ENCODE peak calls at places on chromosomes 4 and X, in seven cellular contexts. One of them, this sample, is unnamed.

GRCh38 chr4:101678180-101678579 is 112.3 kb upstream of the BANK1 start:
- DNase-seq in pulmonary artery endothelial cell: no peak
- DNase-seq in breast epithelium: no peak
- DNase-seq in activated gamma-delta T cell treated with anti-CD3 and anti-CD28 coated beads, Interleukin-2, amount 50 U/mL, for 16 hours: no peak
- DNase-seq in stimulated activated CD8-positive, alpha-beta memory T cell treated with anti-CD3 and anti-CD28 coated beads, Interleukin-2, amount 100 ng/mL, for 48 hours: no peak
- DNase-seq in NAMALWA: no peak
- DNase-seq in A549: peak
- DNase-seq in this sample: no peak

GRCh38 chr4:88033309-88033708 is 25.9 kb downstream of the PKD2 start:
- DNase-seq in stimulated activated CD8-positive, alpha-beta memory T cell treated with anti-CD3 and anti-CD28 coated beads, Interleukin-2, amount 100 ng/mL, for 48 hours: no peak
- DNase-seq in NAMALWA: peak
- DNase-seq in breast epithelium: no peak
- DNase-seq in A549: peak
- DNase-seq in pulmonary artery endothelial cell: peak
- DNase-seq in activated gamma-delta T cell treated with anti-CD3 and anti-CD28 coated beads, Interleukin-2, amount 50 U/mL, for 16 hours: no peak
- DNase-seq in this sample: peak

GRCh38 chr4:120682981-120683380 is 239.5 kb downstream of the PRDM5 start:
- DNase-seq in A549: no peak
- DNase-seq in stimulated activated CD8-positive, alpha-beta memory T cell treated with anti-CD3 and anti-CD28 coated beads, Interleukin-2, amount 100 ng/mL, for 48 hours: no peak
- DNase-seq in pulmonary artery endothelial cell: no peak
- DNase-seq in activated gamma-delta T cell treated with anti-CD3 and anti-CD28 coated beads, Interleukin-2, amount 50 U/mL, for 16 hours: no peak
- DNase-seq in breast epithelium: no peak
- DNase-seq in NAMALWA: no peak
- DNase-seq in this sample: no peak

GRCh38 chr4:189131131-189131530 is 809.5 kb upstream of the FRG1 start:
- DNase-seq in pulmonary artery endothelial cell: no peak
- DNase-seq in breast epithelium: no peak
- DNase-seq in A549: no peak
- DNase-seq in NAMALWA: no peak
- DNase-seq in stimulated activated CD8-positive, alpha-beta memory T cell treated with anti-CD3 and anti-CD28 coated beads, Interleukin-2, amount 100 ng/mL, for 48 hours: no peak
- DNase-seq in activated gamma-delta T cell treated with anti-CD3 and anti-CD28 coated beads, Interleukin-2, amount 50 U/mL, for 16 hours: no peak
- DNase-seq in this sample: no peak

GRCh38 chrX:85037114-85037513 is 33.4 kb downstream of the APOOL start:
- DNase-seq in NAMALWA: no peak
- DNase-seq in breast epithelium: no peak
- DNase-seq in stimulated activated CD8-positive, alpha-beta memory T cell treated with anti-CD3 and anti-CD28 coated beads, Interleukin-2, amount 100 ng/mL, for 48 hours: no peak
- DNase-seq in A549: no peak
- DNase-seq in pulmonary artery endothelial cell: no peak
- DNase-seq in activated gamma-delta T cell treated with anti-CD3 and anti-CD28 coated beads, Interleukin-2, amount 50 U/mL, for 16 hours: no peak
- DNase-seq in this sample: no peak

GRCh38 chr4:85177092-85177491 is 210.6 kb upstream of the WDFY3 start:
- DNase-seq in activated gamma-delta T cell treated with anti-CD3 and anti-CD28 coated beads, Interleukin-2, amount 50 U/mL, for 16 hours: no peak
- DNase-seq in breast epithelium: no peak
- DNase-seq in NAMALWA: no peak
- DNase-seq in stimulated activated CD8-positive, alpha-beta memory T cell treated with anti-CD3 and anti-CD28 coated beads, Interleukin-2, amount 100 ng/mL, for 48 hours: no peak
- DNase-seq in A549: no peak
- DNase-seq in pulmonary artery endothelial cell: no peak
- DNase-seq in this sample: no peak

GRCh38 chr4:179196511-179196910 is 1754.3 kb upstream of the AGA start:
- DNase-seq in stimulated activated CD8-positive, alpha-beta memory T cell treated with anti-CD3 and anti-CD28 coated beads, Interleukin-2, amount 100 ng/mL, for 48 hours: no peak
- DNase-seq in pulmonary artery endothelial cell: no peak
- DNase-seq in activated gamma-delta T cell treated with anti-CD3 and anti-CD28 coated beads, Interleukin-2, amount 50 U/mL, for 16 hours: no peak
- DNase-seq in breast epithelium: no peak
- DNase-seq in A549: no peak
- DNase-seq in NAMALWA: no peak
- DNase-seq in this sample: no peak

GRCh38 chr4:71290074-71290473 is 48.7 kb upstream of the SLC4A4 start:
- DNase-seq in pulmonary artery endothelial cell: no peak
- DNase-seq in A549: no peak
- DNase-seq in breast epithelium: no peak
- DNase-seq in stimulated activated CD8-positive, alpha-beta memory T cell treated with anti-CD3 and anti-CD28 coated beads, Interleukin-2, amount 100 ng/mL, for 48 hours: no peak
- DNase-seq in activated gamma-delta T cell treated with anti-CD3 and anti-CD28 coated beads, Interleukin-2, amount 50 U/mL, for 16 hours: no peak
- DNase-seq in NAMALWA: no peak
- DNase-seq in this sample: no peak

GRCh38 chrX:3532571-3532970 is 180.9 kb downstream of the PRKX start:
- DNase-seq in breast epithelium: no peak
- DNase-seq in activated gamma-delta T cell treated with anti-CD3 and anti-CD28 coated beads, Interleukin-2, amount 50 U/mL, for 16 hours: no peak
- DNase-seq in pulmonary artery endothelial cell: no peak
- DNase-seq in A549: no peak
- DNase-seq in stimulated activated CD8-positive, alpha-beta memory T cell treated with anti-CD3 and anti-CD28 coated beads, Interleukin-2, amount 100 ng/mL, for 48 hours: no peak
- DNase-seq in NAMALWA: no peak
- DNase-seq in this sample: no peak

GRCh38 chr4:80184791-80185756 is 12.2 kb upstream of the PRDM8 start:
- DNase-seq in breast epithelium: no peak
- DNase-seq in A549: no peak
- DNase-seq in stimulated activated CD8-positive, alpha-beta memory T cell treated with anti-CD3 and anti-CD28 coated beads, Interleukin-2, amount 100 ng/mL, for 48 hours: no peak
- DNase-seq in NAMALWA: peak
- DNase-seq in activated gamma-delta T cell treated with anti-CD3 and anti-CD28 coated beads, Interleukin-2, amount 50 U/mL, for 16 hours: no peak
- DNase-seq in pulmonary artery endothelial cell: no peak
- DNase-seq in this sample: no peak

GRCh38 chr4:7752649-7753048 is 187.0 kb downstream of the AFAP1 start:
- DNase-seq in A549: no peak
- DNase-seq in stimulated activated CD8-positive, alpha-beta memory T cell treated with anti-CD3 and anti-CD28 coated beads, Interleukin-2, amount 100 ng/mL, for 48 hours: no peak
- DNase-seq in activated gamma-delta T cell treated with anti-CD3 and anti-CD28 coated beads, Interleukin-2, amount 50 U/mL, for 16 hours: no peak
- DNase-seq in pulmonary artery endothelial cell: no peak
- DNase-seq in NAMALWA: no peak
- DNase-seq in breast epithelium: no peak
- DNase-seq in this sample: no peak

GRCh38 chr4:566035-566434 is 10.1 kb downstream of the TMEM271 start:
- DNase-seq in NAMALWA: no peak
- DNase-seq in pulmonary artery endothelial cell: no peak
- DNase-seq in A549: no peak
- DNase-seq in activated gamma-delta T cell treated with anti-CD3 and anti-CD28 coated beads, Interleukin-2, amount 50 U/mL, for 16 hours: no peak
- DNase-seq in breast epithelium: no peak
- DNase-seq in stimulated activated CD8-positive, alpha-beta memory T cell treated with anti-CD3 and anti-CD28 coated beads, Interleukin-2, amount 100 ng/mL, for 48 hours: no peak
- DNase-seq in this sample: no peak

GRCh38 chrX:136488706-136489105 is 959 bp downstream of the BRS3 start:
- DNase-seq in activated gamma-delta T cell treated with anti-CD3 and anti-CD28 coated beads, Interleukin-2, amount 50 U/mL, for 16 hours: no peak
- DNase-seq in breast epithelium: no peak
- DNase-seq in stimulated activated CD8-positive, alpha-beta memory T cell treated with anti-CD3 and anti-CD28 coated beads, Interleukin-2, amount 100 ng/mL, for 48 hours: no peak
- DNase-seq in pulmonary artery endothelial cell: no peak
- DNase-seq in NAMALWA: no peak
- DNase-seq in A549: no peak
- DNase-seq in this sample: no peak

GRCh38 chrX:66233206-66233605 is 69.2 kb downstream of the HEPH start:
- DNase-seq in A549: no peak
- DNase-seq in activated gamma-delta T cell treated with anti-CD3 and anti-CD28 coated beads, Interleukin-2, amount 50 U/mL, for 16 hours: no peak
- DNase-seq in pulmonary artery endothelial cell: no peak
- DNase-seq in NAMALWA: no peak
- DNase-seq in stimulated activated CD8-positive, alpha-beta memory T cell treated with anti-CD3 and anti-CD28 coated beads, Interleukin-2, amount 100 ng/mL, for 48 hours: no peak
- DNase-seq in breast epithelium: no peak
- DNase-seq in this sample: no peak

GRCh38 chr4:119300072-119300387 is 21.9 kb downstream of the FABP2 start:
- DNase-seq in A549: no peak
- DNase-seq in activated gamma-delta T cell treated with anti-CD3 and anti-CD28 coated beads, Interleukin-2, amount 50 U/mL, for 16 hours: peak
- DNase-seq in stimulated activated CD8-positive, alpha-beta memory T cell treated with anti-CD3 and anti-CD28 coated beads, Interleukin-2, amount 100 ng/mL, for 48 hours: no peak
- DNase-seq in pulmonary artery endothelial cell: no peak
- DNase-seq in NAMALWA: no peak
- DNase-seq in breast epithelium: peak
- DNase-seq in this sample: peak

GRCh38 chr4:152045781-152046571 is 285.2 kb upstream of the GATB start:
- DNase-seq in A549: peak
- DNase-seq in activated gamma-delta T cell treated with anti-CD3 and anti-CD28 coated beads, Interleukin-2, amount 50 U/mL, for 16 hours: peak
- DNase-seq in stimulated activated CD8-positive, alpha-beta memory T cell treated with anti-CD3 and anti-CD28 coated beads, Interleukin-2, amount 100 ng/mL, for 48 hours: no peak
- DNase-seq in breast epithelium: no peak
- DNase-seq in NAMALWA: no peak
- DNase-seq in pulmonary artery endothelial cell: no peak
- DNase-seq in this sample: peak

GRCh38 chr4:142351958-142352357 is 494.1 kb downstream of the INPP4B start:
- DNase-seq in A549: no peak
- DNase-seq in breast epithelium: no peak
- DNase-seq in NAMALWA: no peak
- DNase-seq in stimulated activated CD8-positive, alpha-beta memory T cell treated with anti-CD3 and anti-CD28 coated beads, Interleukin-2, amount 100 ng/mL, for 48 hours: no peak
- DNase-seq in pulmonary artery endothelial cell: peak
- DNase-seq in activated gamma-delta T cell treated with anti-CD3 and anti-CD28 coated beads, Interleukin-2, amount 50 U/mL, for 16 hours: no peak
- DNase-seq in this sample: no peak

GRCh38 chr4:183797041-183797444 is 108.1 kb upstream of the STOX2 start:
- DNase-seq in activated gamma-delta T cell treated with anti-CD3 and anti-CD28 coated beads, Interleukin-2, amount 50 U/mL, for 16 hours: no peak
- DNase-seq in breast epithelium: no peak
- DNase-seq in pulmonary artery endothelial cell: no peak
- DNase-seq in NAMALWA: no peak
- DNase-seq in A549: peak
- DNase-seq in stimulated activated CD8-positive, alpha-beta memory T cell treated with anti-CD3 and anti-CD28 coated beads, Interleukin-2, amount 100 ng/mL, for 48 hours: no peak
- DNase-seq in this sample: no peak

GRCh38 chr4:112343330-112343729 is 46.2 kb downstream of the ALPK1 start:
- DNase-seq in NAMALWA: no peak
- DNase-seq in pulmonary artery endothelial cell: no peak
- DNase-seq in stimulated activated CD8-positive, alpha-beta memory T cell treated with anti-CD3 and anti-CD28 coated beads, Interleukin-2, amount 100 ng/mL, for 48 hours: no peak
- DNase-seq in A549: no peak
- DNase-seq in breast epithelium: no peak
- DNase-seq in activated gamma-delta T cell treated with anti-CD3 and anti-CD28 coated beads, Interleukin-2, amount 50 U/mL, for 16 hours: no peak
- DNase-seq in this sample: no peak

GRCh38 chrX:40065291-40066046 is 32.3 kb downstream of the BCOR start:
- DNase-seq in breast epithelium: no peak
- DNase-seq in activated gamma-delta T cell treated with anti-CD3 and anti-CD28 coated beads, Interleukin-2, amount 50 U/mL, for 16 hours: no peak
- DNase-seq in pulmonary artery endothelial cell: no peak
- DNase-seq in A549: no peak
- DNase-seq in stimulated activated CD8-positive, alpha-beta memory T cell treated with anti-CD3 and anti-CD28 coated beads, Interleukin-2, amount 100 ng/mL, for 48 hours: no peak
- DNase-seq in NAMALWA: no peak
- DNase-seq in this sample: peak

GRCh38 chr4:157804986-157805385 is 367.8 kb downstream of the GASK1B start:
- DNase-seq in stimulated activated CD8-positive, alpha-beta memory T cell treated with anti-CD3 and anti-CD28 coated beads, Interleukin-2, amount 100 ng/mL, for 48 hours: no peak
- DNase-seq in NAMALWA: no peak
- DNase-seq in activated gamma-delta T cell treated with anti-CD3 and anti-CD28 coated beads, Interleukin-2, amount 50 U/mL, for 16 hours: no peak
- DNase-seq in pulmonary artery endothelial cell: no peak
- DNase-seq in breast epithelium: no peak
- DNase-seq in A549: peak
- DNase-seq in this sample: no peak

GRCh38 chr4:80539190-80539589 is 203.7 kb downstream of the CFAP299 start:
- DNase-seq in breast epithelium: no peak
- DNase-seq in A549: no peak
- DNase-seq in pulmonary artery endothelial cell: no peak
- DNase-seq in NAMALWA: no peak
- DNase-seq in stimulated activated CD8-positive, alpha-beta memory T cell treated with anti-CD3 and anti-CD28 coated beads, Interleukin-2, amount 100 ng/mL, for 48 hours: no peak
- DNase-seq in activated gamma-delta T cell treated with anti-CD3 and anti-CD28 coated beads, Interleukin-2, amount 50 U/mL, for 16 hours: no peak
- DNase-seq in this sample: no peak

GRCh38 chrX:72061091-72061490 is 70.6 kb downstream of the RTL5 start:
- DNase-seq in breast epithelium: no peak
- DNase-seq in A549: no peak
- DNase-seq in activated gamma-delta T cell treated with anti-CD3 and anti-CD28 coated beads, Interleukin-2, amount 50 U/mL, for 16 hours: no peak
- DNase-seq in stimulated activated CD8-positive, alpha-beta memory T cell treated with anti-CD3 and anti-CD28 coated beads, Interleukin-2, amount 100 ng/mL, for 48 hours: no peak
- DNase-seq in pulmonary artery endothelial cell: no peak
- DNase-seq in NAMALWA: no peak
- DNase-seq in this sample: no peak

GRCh38 chr4:71639380-71639779 is 144.5 kb downstream of the GC start:
- DNase-seq in stimulated activated CD8-positive, alpha-beta memory T cell treated with anti-CD3 and anti-CD28 coated beads, Interleukin-2, amount 100 ng/mL, for 48 hours: no peak
- DNase-seq in A549: peak
- DNase-seq in pulmonary artery endothelial cell: no peak
- DNase-seq in activated gamma-delta T cell treated with anti-CD3 and anti-CD28 coated beads, Interleukin-2, amount 50 U/mL, for 16 hours: no peak
- DNase-seq in NAMALWA: no peak
- DNase-seq in breast epithelium: no peak
- DNase-seq in this sample: no peak

GRCh38 chr4:2761035-2761923 is 5.1 kb upstream of the TNIP2 start:
- DNase-seq in pulmonary artery endothelial cell: no peak
- DNase-seq in A549: no peak
- DNase-seq in stimulated activated CD8-positive, alpha-beta memory T cell treated with anti-CD3 and anti-CD28 coated beads, Interleukin-2, amount 100 ng/mL, for 48 hours: no peak
- DNase-seq in breast epithelium: no peak
- DNase-seq in activated gamma-delta T cell treated with anti-CD3 and anti-CD28 coated beads, Interleukin-2, amount 50 U/mL, for 16 hours: no peak
- DNase-seq in NAMALWA: no peak
- DNase-seq in this sample: peak

GRCh38 chr4:79227896-79228295 is 98.0 kb downstream of the NAA11 start:
- DNase-seq in activated gamma-delta T cell treated with anti-CD3 and anti-CD28 coated beads, Interleukin-2, amount 50 U/mL, for 16 hours: no peak
- DNase-seq in stimulated activated CD8-positive, alpha-beta memory T cell treated with anti-CD3 and anti-CD28 coated beads, Interleukin-2, amount 100 ng/mL, for 48 hours: no peak
- DNase-seq in pulmonary artery endothelial cell: no peak
- DNase-seq in A549: no peak
- DNase-seq in breast epithelium: no peak
- DNase-seq in NAMALWA: no peak
- DNase-seq in this sample: no peak

This sample was measured in activated CD8-positive, alpha-beta T cell treated with anti-CD3 and anti-CD28 coated beads for 36 hours.